ENCODE peak calls at places on chromosomes 3 and 15, in seven cellular contexts. C, H, Z, Q, L, J and W are unnamed samples.

GRCh38 chr3:176167272-176167671 is 1030.0 kb downstream of the TBL1XR1 start:
- DNase-seq in Q (no peak), L (no peak), Z (no peak), C (no peak), H (no peak), J (no peak), W (no peak)

GRCh38 chr3:124034016-124034808 is 42.3 kb upstream of the ROPN1 start:
- DNase-seq in L (peak), Z (no peak), H (no peak), Q (no peak), J (no peak), C (peak), W (no peak)

GRCh38 chr15:40952301-40952900 is 870 bp upstream of the CHAC1 start:
- DNase-seq in J (no peak), L (no peak), Q (no peak), Z (no peak), C (no peak), H (no peak), W (no peak)

GRCh38 chr3:377158-377561 is 180.6 kb downstream of the CHL1 start:
- DNase-seq in Z (no peak), C (no peak), H (no peak), Q (no peak), J (peak), L (no peak), W (no peak)

GRCh38 chr3:148582126-148582525 is 115.6 kb upstream of the AGTR1 start:
- DNase-seq in H (no peak), L (no peak), Q (no peak), Z (no peak), C (no peak), J (no peak), W (no peak)

GRCh38 chr3:106004137-106004600 is 135.4 kb upstream of the CBLB start:
- DNase-seq in H (no peak), Z (no peak), Q (no peak), C (no peak), L (no peak), J (no peak), W (peak)

GRCh38 chr15:100311099-100311751 is 30.6 kb downstream of the ADAMTS17 start:
- DNase-seq in H (no peak), C (peak), J (no peak), L (no peak), Q (peak), Z (no peak), W (no peak)

GRCh38 chr3:136595862-136596697 is 156.1 kb downstream of the STAG1 start:
- DNase-seq in C (no peak), Q (no peak), J (peak), L (no peak), H (no peak), Z (no peak), W (no peak)

GRCh38 chr15:47374222-47374621 is 343.1 kb upstream of the SEMA6D start:
- DNase-seq in H (no peak), C (no peak), Z (no peak), L (no peak), Q (no peak), J (no peak), W (no peak)

GRCh38 chr3:100257601-100258000 is 3.2 kb upstream of the TBC1D23 start:
- DNase-seq in H (no peak), Z (no peak), J (no peak), Q (no peak), L (no peak), C (no peak), W (no peak)

GRCh38 chr15:26020871-26021270 is 157.7 kb upstream of the ATP10A start:
- DNase-seq in J (no peak), C (no peak), L (no peak), Z (no peak), Q (no peak), H (no peak), W (no peak)

GRCh38 chr15:31262901-31263671 is 63.5 kb upstream of the KLF13 start:
- DNase-seq in H (no peak), C (peak), L (peak), Q (no peak), J (peak), Z (no peak), W (no peak)

GRCh38 chr3:47143068-47143467 is 20.8 kb downstream of the SETD2 start:
- DNase-seq in J (no peak), H (no peak), Z (no peak), Q (no peak), C (no peak), L (no peak), W (no peak)

GRCh38 chr3:193805448-193805847 is 212.4 kb downstream of the OPA1 start:
- DNase-seq in Q (no peak), Z (peak), C (peak), L (no peak), J (no peak), H (peak), W (no peak)

GRCh38 chr3:71168961-71169411 is 414.5 kb downstream of the FOXP1 start:
- DNase-seq in J (no peak), Q (no peak), Z (no peak), L (no peak), C (no peak), H (no peak), W (no peak)

GRCh38 chr3:172153335-172153861 is 114.0 kb downstream of the FNDC3B start:
- DNase-seq in Z (peak), Q (peak), J (no peak), L (peak), H (peak), C (peak), W (peak)

GRCh38 chr3:159814161-159814560 is 174.5 kb upstream of the IL12A start:
- DNase-seq in Q (no peak), Z (no peak), L (no peak), J (no peak), H (no peak), C (no peak), W (no peak)

GRCh38 chr3:51340989-51341636 is 44.0 kb upstream of the MANF start:
- DNase-seq in H (no peak), Z (no peak), J (no peak), C (no peak), Q (no peak), L (no peak), W (no peak)

GRCh38 chr15:100241572-100242479 is 99.9 kb downstream of the ADAMTS17 start:
- DNase-seq in L (no peak), C (no peak), Q (peak), J (no peak), Z (no peak), H (no peak), W (peak)

GRCh38 chr3:112133606-112134334 is 722 bp upstream of the GCSAM start:
- DNase-seq in Z (no peak), C (no peak), H (no peak), L (no peak), Q (no peak), J (peak), W (no peak)

GRCh38 chr3:142958707-142959106 is 4.8 kb downstream of the PAQR9 start:
- DNase-seq in Z (no peak), C (no peak), Q (peak), L (peak), J (no peak), H (no peak), W (no peak)

GRCh38 chr3:179260949-179261765 is 10.2 kb upstream of the KCNMB3 start:
- DNase-seq in L (peak), Q (peak), Z (no peak), J (peak), H (peak), C (peak), W (peak)

GRCh38 chr15:43939070-43939469 is 112.3 kb downstream of the WDR76 start:
- DNase-seq in J (no peak), L (no peak), Q (no peak), H (no peak), C (no peak), Z (no peak), W (no peak)

GRCh38 chr15:78915341-78916087 is 29.3 kb downstream of the CTSH start:
- DNase-seq in C (peak), Z (no peak), L (no peak), H (no peak), J (no peak), Q (no peak), W (no peak)

GRCh38 chr3:197019535-197019934 is 10.1 kb downstream of the MELTF start:
- DNase-seq in H (no peak), L (no peak), Z (no peak), C (peak), Q (no peak), J (no peak), W (no peak)

GRCh38 chr3:89628856-89629255 is 521.4 kb downstream of the EPHA3 start:
- DNase-seq in H (no peak), L (no peak), J (no peak), Q (no peak), Z (no peak), C (no peak), W (no peak)

GRCh38 chr3:13747627-13748026 is 132.2 kb downstream of the WNT7A start:
- DNase-seq in Q (no peak), L (no peak), C (no peak), J (no peak), H (no peak), Z (no peak), W (no peak)

GRCh38 chr3:53068176-53068575 is 22.3 kb upstream of the SFMBT1 start:
- DNase-seq in Q (no peak), L (no peak), Z (no peak), C (no peak), J (no peak), H (no peak), W (no peak)

GRCh38 chr15:64090527-64090926 is 3.1 kb downstream of the CIAO2A start:
- DNase-seq in J (peak), Q (no peak), H (no peak), Z (no peak), C (no peak), L (no peak), W (no peak)

GRCh38 chr3:59559721-59560514 is 510.1 kb upstream of the CFAP20DC start:
- DNase-seq in C (no peak), H (no peak), L (peak), Q (no peak), J (no peak), Z (peak), W (peak)

GRCh38 chr15:78077053-78077859 is at the start of gene TBC1D2B:
- DNase-seq in Q (peak), Z (no peak), J (peak), H (no peak), C (peak), L (peak), W (no peak)

GRCh38 chr15:69457304-69458280 is 5.0 kb downstream of the RPLP1 start:
- DNase-seq in Z (no peak), Q (no peak), L (no peak), J (peak), C (no peak), H (no peak), W (no peak)

GRCh38 chr3:121749276-121750086 is at the start of gene GOLGB1:
- DNase-seq in Z (peak), L (peak), Q (peak), C (peak), H (peak), J (peak), W (peak)

GRCh38 chr15:49927462-49927861 is 191.6 kb downstream of the ATP8B4 start:
- DNase-seq in Q (no peak), H (no peak), L (no peak), C (no peak), Z (peak), J (no peak), W (peak)

GRCh38 chr15:45572627-45573026 is 14.6 kb upstream of the BLOC1S6 start:
- DNase-seq in Q (no peak), J (no peak), L (no peak), C (no peak), H (no peak), Z (no peak), W (no peak)

GRCh38 chr3:42771271-42771670 is 1.8 kb downstream of the CCDC13 start:
- DNase-seq in H (no peak), J (no peak), C (no peak), Q (no peak), Z (no peak), L (no peak), W (no peak)